ENCODE peak calls at places on chromosomes 13 and 19, in six cellular contexts. Y, K, A, D, U and N are unnamed samples.
A peak's percentile ranks its signal among the peaks of the same experiment; 100 is the strongest.

GRCh38 chr13:111516712-111517640 is 196.5 kb downstream of the TEX29 start:
- DNase-seq in Y (no peak), K (no peak), A (no peak), D (no peak), U (peak; percentile 59), N (peak; percentile 28)

GRCh38 chr13:110524484-110525254 is 36.9 kb downstream of the RAB20 start:
- DNase-seq in Y (no peak), K (no peak), A (peak; percentile 83), D (no peak), U (no peak), N (peak; percentile 78)

GRCh38 chr13:79692846-79693245 is 211.9 kb downstream of the NDFIP2 start:
- DNase-seq in Y (no peak), K (no peak), A (no peak), D (peak; percentile 56), U (no peak), N (no peak)

GRCh38 chr19:13055213-13056051 is 47.2 kb downstream of the LYL1 start:
- DNase-seq in Y (no peak), K (no peak), A (peak; percentile 87), D (peak; percentile 96), U (peak; percentile 92), N (no peak)

GRCh38 chr13:46131705-46132104 is 26.9 kb upstream of the CPB2 start:
- DNase-seq in Y (no peak), K (no peak), A (no peak), D (no peak), U (no peak), N (no peak)

GRCh38 chr13:100451923-100452322 is 136.7 kb downstream of the GGACT start:
- DNase-seq in Y (no peak), K (no peak), A (no peak), D (no peak), U (no peak), N (no peak)

GRCh38 chr13:50584856-50585580 is 258.5 kb downstream of the DLEU7 start:
- DNase-seq in Y (no peak), K (no peak), A (no peak), D (no peak), U (no peak), N (no peak)

GRCh38 chr19:12952488-12953455 is 4.3 kb downstream of the GADD45GIP1 start:
- DNase-seq in Y (no peak), K (no peak), A (peak; percentile 81), D (peak; percentile 93), U (no peak), N (no peak)

GRCh38 chr13:96575423-96576320 is 418.6 kb downstream of the OXGR1 start:
- DNase-seq in Y (no peak), K (no peak), A (no peak), D (peak; percentile 47), U (no peak), N (no peak)

GRCh38 chr19:31111741-31112140 is 237.5 kb downstream of the TSHZ3 start:
- DNase-seq in Y (no peak), K (no peak), A (no peak), D (no peak), U (no peak), N (no peak)

GRCh38 chr19:52942371-52943133 is 19.3 kb upstream of the ZNF888 start:
- DNase-seq in Y (peak; percentile 93), K (peak; percentile 91), A (peak; percentile 83), D (peak; percentile 73), U (peak; percentile 97), N (peak; percentile 92)

GRCh38 chr13:92984151-92984550 is 242.5 kb upstream of the GPC6 start:
- DNase-seq in Y (no peak), K (no peak), A (no peak), D (no peak), U (no peak), N (no peak)

GRCh38 chr19:57887195-57887941 is 1.5 kb downstream of the ZNF814 start:
- DNase-seq in Y (no peak), K (no peak), A (no peak), D (peak; percentile 31), U (no peak), N (peak; percentile 39)

GRCh38 chr13:34988330-34988791 is 46.3 kb downstream of the NBEA start:
- DNase-seq in Y (no peak), K (no peak), A (no peak), D (no peak), U (no peak), N (no peak)

GRCh38 chr19:46537136-46538097 is 41.8 kb upstream of the PNMA8B start:
- DNase-seq in Y (peak; percentile 37), K (peak; percentile 54), A (peak; percentile 7), D (peak; percentile 45), U (no peak), N (peak; percentile 49)

GRCh38 chr13:43924549-43925245 is 45.0 kb downstream of the LACC1 start:
- DNase-seq in Y (no peak), K (no peak), A (no peak), D (no peak), U (no peak), N (no peak)

GRCh38 chr13:27257648-27258253 is 6.4 kb downstream of the RPL21 start:
- DNase-seq in Y (no peak), K (no peak), A (no peak), D (no peak), U (no peak), N (no peak)

GRCh38 chr13:107020393-107020792 is 452.5 kb upstream of the ARGLU1 start:
- DNase-seq in Y (no peak), K (no peak), A (peak; percentile 5), D (no peak), U (no peak), N (no peak)

GRCh38 chr19:2273356-2274184 is 8.4 kb downstream of the PEAK3 start:
- DNase-seq in Y (peak; percentile 88), K (peak; percentile 52), A (no peak), D (peak; percentile 55), U (peak; percentile 86), N (peak; percentile 89)

GRCh38 chr19:29841209-29841558 is 29.4 kb downstream of the CCNE1 start:
- DNase-seq in Y (no peak), K (no peak), A (peak; percentile 15), D (no peak), U (no peak), N (no peak)

GRCh38 chr13:54733639-54734038 is 1705.0 kb downstream of the OLFM4 start:
- DNase-seq in Y (no peak), K (no peak), A (no peak), D (no peak), U (no peak), N (peak; percentile 17)